ENCODE peak calls at places on chromosomes 5 and 9, in ten cellular contexts. D is PC-3, Q is Calu3, G is A673, L is progenitor cell of endocrine pancreas, N is type B pancreatic cell, F is ascending aorta, C is lower leg skin, W is upper lobe of right lung, V is fibroblast of pulmonary artery. U is an unnamed sample.

GRCh38 chr9:107540167-107540566 is 50.6 kb upstream of the KLF4 start:
- DNase-seq in G (no peak), L (no peak), F (no peak), D (no peak), N (no peak), V (no peak), Q (no peak), C (no peak), W (no peak), U (no peak)

GRCh38 chr5:143033535-143034260 is 263.5 kb downstream of the ARHGAP26 start:
- DNase-seq in L (no peak), C (no peak), Q (no peak), G (no peak), D (peak; percentile 90), V (peak; percentile 88), W (no peak), N (no peak), F (no peak), U (no peak)

GRCh38 chr9:31243386-31243785 is 1141.1 kb upstream of the ACO1 start:
- DNase-seq in V (peak; percentile 14), C (no peak), Q (no peak), D (no peak), W (no peak), N (no peak), G (no peak), L (no peak), F (no peak), U (no peak)

GRCh38 chr5:124628721-124629596 is 117.5 kb downstream of the ZNF608 start:
- DNase-seq in C (peak; percentile 93), F (no peak), G (no peak), W (no peak), V (peak; percentile 87), L (no peak), D (peak; percentile 81), Q (peak; percentile 80), N (no peak), U (no peak)

GRCh38 chr5:162154242-162154641 is 86.7 kb downstream of the GABRG2 start:
- DNase-seq in W (no peak), C (no peak), Q (no peak), G (no peak), N (no peak), V (no peak), F (no peak), D (no peak), L (no peak), U (no peak)

GRCh38 chr5:120550358-120550757 is 86.3 kb downstream of the PRR16 start:
- DNase-seq in Q (no peak), L (no peak), G (no peak), V (no peak), W (no peak), C (no peak), N (no peak), F (no peak), D (peak; percentile 17), U (no peak)

GRCh38 chr5:147552897-147553296 is 43.0 kb upstream of the DPYSL3 start:
- DNase-seq in Q (no peak), L (no peak), W (no peak), C (no peak), N (no peak), V (no peak), F (no peak), G (no peak), D (no peak), U (no peak)

GRCh38 chr9:123825337-123825736 is 104.6 kb downstream of the DENND1A start:
- DNase-seq in F (no peak), C (no peak), V (peak; percentile 18), W (no peak), N (no peak), G (peak; percentile 15), L (no peak), Q (no peak), D (no peak), U (no peak)

GRCh38 chr5:115831163-115831768 is 10.1 kb downstream of the ATG12 start:
- DNase-seq in C (no peak), F (no peak), D (peak; percentile 66), W (no peak), L (no peak), V (peak; percentile 56), Q (peak; percentile 46), N (no peak), G (peak; percentile 54), U (no peak)

GRCh38 chr9:128124873-128125574 is 2.5 kb downstream of the PTGES2 start:
- DNase-seq in F (no peak), Q (peak; percentile 86), C (no peak), L (peak; percentile 37), G (peak; percentile 83), V (peak; percentile 63), N (no peak), W (peak; percentile 81), D (peak; percentile 57), U (peak; percentile 69)

GRCh38 chr5:171336486-171337206 is 27.6 kb downstream of the TLX3 start:
- DNase-seq in D (peak; percentile 74), F (no peak), G (peak; percentile 57), Q (peak; percentile 68), L (no peak), C (no peak), V (peak; percentile 74), N (no peak), W (no peak), U (no peak)

GRCh38 chr5:130708744-130709143 is 456.3 kb downstream of the HINT1 start:
- DNase-seq in Q (no peak), C (no peak), V (peak; percentile 53), L (no peak), W (no peak), N (no peak), F (no peak), G (no peak), D (no peak), U (no peak)

GRCh38 chr9:92669527-92669889 is 423 bp downstream of the IPPK start:
- DNase-seq in V (no peak), D (no peak), F (no peak), C (peak; percentile 88), W (peak; percentile 76), N (no peak), G (peak; percentile 20), L (no peak), Q (peak; percentile 14), U (peak; percentile 49)

GRCh38 chr5:179142434-179143198 is 82.4 kb downstream of the ZNF354C start:
- DNase-seq in N (no peak), D (peak; percentile 27), F (no peak), C (no peak), G (no peak), V (peak; percentile 82), Q (no peak), W (no peak), L (no peak), U (no peak)

GRCh38 chr9:93094294-93095204 is 1.5 kb upstream of the CARD19 start:
- DNase-seq in L (no peak), C (peak; percentile 94), N (no peak), Q (no peak), F (peak; percentile 47), G (peak; percentile 46), D (no peak), W (peak; percentile 77), V (no peak), U (no peak)

GRCh38 chr9:113343732-113344231 is 3.7 kb upstream of the WDR31 start:
- DNase-seq in L (no peak), D (no peak), C (peak; percentile 95), G (peak; percentile 74), W (peak; percentile 64), V (peak; percentile 65), F (no peak), N (no peak), Q (peak; percentile 25), U (peak; percentile 67)

GRCh38 chr5:80483636-80484232 is 4.2 kb upstream of the FAM151B start:
- DNase-seq in F (no peak), G (no peak), L (no peak), N (no peak), C (no peak), V (no peak), D (no peak), Q (no peak), W (no peak), U (no peak)

GRCh38 chr5:80480354-80480753 is 7.5 kb upstream of the FAM151B start:
- DNase-seq in W (no peak), D (no peak), C (no peak), G (no peak), L (no peak), V (no peak), Q (no peak), N (no peak), F (no peak), U (no peak)

GRCh38 chr5:80479713-80480112 is 8.2 kb upstream of the FAM151B start:
- DNase-seq in Q (no peak), V (no peak), F (no peak), G (no peak), W (no peak), L (no peak), D (no peak), N (no peak), C (no peak), U (no peak)

GRCh38 chr5:80481019-80481893 is 6.6 kb upstream of the FAM151B start:
- DNase-seq in G (peak; percentile 78), Q (peak; percentile 62), F (no peak), N (no peak), D (peak; percentile 66), W (no peak), C (no peak), L (no peak), V (peak; percentile 75), U (no peak)
- TF ChIP-seq CTCF in G (peak; percentile 90), Q (peak; percentile 83), F (no peak), N (peak; percentile 79), D (peak; percentile 76), W (peak; percentile 70), C (no peak), L (peak; percentile 69), V (peak; percentile 98), U (no peak)

GRCh38 chr5:107067391-107067790 is 603.3 kb downstream of the EFNA5 start:
- DNase-seq in F (no peak), Q (no peak), L (no peak), D (no peak), W (no peak), G (no peak), V (no peak), N (no peak), C (no peak), U (no peak)
- TF ChIP-seq CTCF in F (no peak), Q (no peak), L (no peak), D (no peak), W (no peak), G (peak; percentile 26), V (no peak), N (no peak), C (no peak), U (no peak)

DNA sequence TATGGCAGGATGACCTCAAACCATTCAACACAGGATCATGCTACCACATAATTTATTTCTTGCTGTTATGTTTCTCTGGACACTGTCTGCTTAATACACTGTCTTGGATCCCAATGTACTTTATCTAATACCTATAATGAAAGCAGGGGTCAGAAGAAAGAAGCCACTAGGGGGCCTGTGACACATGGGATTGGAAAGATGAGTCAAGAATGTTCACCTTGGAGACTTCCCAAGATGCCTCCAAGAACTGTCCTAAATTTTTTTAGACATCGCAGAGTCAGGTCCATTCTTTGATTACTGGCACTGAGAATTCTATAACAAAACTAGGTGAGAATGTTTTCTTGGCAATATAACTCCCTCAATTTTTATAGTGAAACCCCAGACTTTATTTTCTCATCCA is 305.8 kb upstream of the SMARCA2 start:
- DNase-seq in F (no peak), Q (no peak), W (no peak), N (no peak), G (peak; percentile 33), V (no peak), C (no peak), L (no peak), D (peak; percentile 38), U (no peak)
- TF ChIP-seq CTCF in F (no peak), Q (no peak), W (peak; percentile 22), N (peak; percentile 51), G (peak; percentile 61), V (peak; percentile 5), C (no peak), L (peak; percentile 44), D (peak; percentile 49), U (peak; percentile 32)

GRCh38 chr5:122897283-122897602 is 51.8 kb downstream of the SNX24 start:
- DNase-seq in V (no peak), F (no peak), Q (no peak), L (no peak), D (no peak), W (no peak), C (no peak), N (no peak), G (no peak), U (no peak)
- TF ChIP-seq CTCF in V (no peak), F (no peak), Q (no peak), L (no peak), D (no peak), W (no peak), C (no peak), N (no peak), G (no peak), U (no peak)

U was measured in mesothelial cell of epicardium.